ENCODE peak calls at places on chromosomes 6 and 20, in eight cellular contexts. I is GM23338; E is mesendoderm; Q is tibial nerve; F is naive thymus-derived CD4-positive, alpha-beta T cell; X is fibroblast of lung; G is aorta; O is CD4-positive, CD25-positive, alpha-beta regulatory T cell. U is an unnamed sample.

GRCh38 chr20:63435552-63435951 is 36.9 kb downstream of the KCNQ2 start:
- DNase-seq in I (no peak), E (no peak), Q (no peak), F (no peak), X (no peak), G (no peak), O (no peak), U (no peak)

GRCh38 chr6:22766979-22767378 is 197.6 kb downstream of the HDGFL1 start:
- DNase-seq in I (no peak), E (no peak), Q (no peak), F (no peak), X (no peak), G (no peak), O (no peak), U (no peak)

GRCh38 chr6:114304304-114304887 is 38.4 kb downstream of the HS3ST5 start:
- DNase-seq in I (peak; percentile 50), E (no peak), Q (no peak), F (no peak), X (peak; percentile 48), G (no peak), O (no peak), U (no peak)

GRCh38 chr6:2582268-2582667 is 168.5 kb downstream of the MYLK4 start:
- DNase-seq in I (no peak), E (no peak), Q (no peak), F (no peak), X (no peak), G (no peak), O (no peak), U (no peak)

GRCh38 chr6:163572612-163573011 is 158.1 kb downstream of the QKI start:
- DNase-seq in I (peak; percentile 53), E (peak; percentile 96), Q (no peak), F (no peak), X (no peak), G (no peak), O (no peak), U (no peak)

GRCh38 chr6:25942561-25943147 is 12.2 kb upstream of the SLC17A2 start:
- DNase-seq in I (peak; percentile 34), E (peak; percentile 49), Q (no peak), F (peak; percentile 36), X (peak; percentile 82), G (no peak), O (peak; percentile 20), U (no peak)

GRCh38 chr20:12177657-12178293 is 260.1 kb downstream of the BTBD3 start:
- DNase-seq in I (no peak), E (no peak), Q (no peak), F (no peak), X (no peak), G (no peak), O (no peak), U (no peak)

GRCh38 chr6:167684276-167685104 is 142.2 kb upstream of the AFDN start:
- DNase-seq in I (peak; percentile 50), E (no peak), Q (no peak), F (no peak), X (no peak), G (no peak), O (no peak), U (no peak)

GRCh38 chr6:157096522-157096921 is 226.8 kb downstream of the TMEM242 start:
- DNase-seq in I (no peak), E (no peak), Q (no peak), F (no peak), X (no peak), G (no peak), O (no peak), U (no peak)

GRCh38 chr6:13766201-13766634 is 48.1 kb downstream of the MCUR1 start:
- DNase-seq in I (no peak), E (no peak), Q (no peak), F (no peak), X (peak; percentile 63), G (no peak), O (no peak), U (no peak)

GRCh38 chr20:25407311-25408169 is at the start of gene GINS1:
- DNase-seq in I (peak; percentile 99), E (peak; percentile 98), Q (peak; percentile 69), F (peak; percentile 69), X (peak; percentile 85), G (peak; percentile 94), O (peak; percentile 69), U (peak; percentile 72)

GRCh38 chr20:59013031-59013951 is 5.9 kb upstream of the TUBB1 start:
- DNase-seq in I (no peak), E (no peak), Q (no peak), F (no peak), X (no peak), G (peak; percentile 57), O (no peak), U (no peak)

GRCh38 chr6:116971959-116972358 is 94.9 kb downstream of the RFX6 start:
- DNase-seq in I (peak; percentile 68), E (peak; percentile 60), Q (no peak), F (no peak), X (peak; percentile 46), G (no peak), O (no peak), U (no peak)

GRCh38 chr6:108531332-108531731 is 29.4 kb upstream of the FOXO3 start:
- DNase-seq in I (peak; percentile 55), E (peak; percentile 34), Q (no peak), F (no peak), X (no peak), G (no peak), O (no peak), U (no peak)

GRCh38 chr6:62283828-62284411 is 2.1 kb downstream of the KHDRBS2 start:
- DNase-seq in I (peak; percentile 60), E (peak; percentile 61), Q (peak; percentile 55), F (no peak), X (peak; percentile 1), G (no peak), O (no peak), U (no peak)

GRCh38 chr6:56770011-56770520 is 127.4 kb upstream of the DST start:
- DNase-seq in I (no peak), E (no peak), Q (no peak), F (no peak), X (peak; percentile 50), G (no peak), O (no peak), U (no peak)

GRCh38 chr6:73652637-73653570 is 888 bp downstream of the SLC17A5 start:
- DNase-seq in I (peak; percentile 85), E (peak; percentile 89), Q (peak; percentile 54), F (peak; percentile 74), X (peak; percentile 36), G (peak; percentile 83), O (peak; percentile 77), U (peak; percentile 78)

GRCh38 chr6:43509984-43510826 is at the start of gene LRRC73:
- DNase-seq in I (peak; percentile 82), E (peak; percentile 85), Q (peak; percentile 65), F (peak; percentile 68), X (peak; percentile 77), G (peak; percentile 97), O (peak; percentile 75), U (peak; percentile 68)

GRCh38 chr20:46564241-46564957 is 13.9 kb upstream of the OCSTAMP start:
- DNase-seq in I (no peak), E (no peak), Q (no peak), F (no peak), X (no peak), G (no peak), O (no peak), U (no peak)

GRCh38 chr20:57583289-57584257 is 22.7 kb downstream of the PCK1 start:
- DNase-seq in I (no peak), E (no peak), Q (no peak), F (no peak), X (no peak), G (peak; percentile 41), O (no peak), U (no peak)

GRCh38 chr20:57582029-57582378 is 21.1 kb downstream of the PCK1 start:
- DNase-seq in I (no peak), E (no peak), Q (no peak), F (no peak), X (no peak), G (peak; percentile 60), O (no peak), U (no peak)

GRCh38 chr20:57581202-57582028 is 20.5 kb downstream of the PCK1 start:
- DNase-seq in I (no peak), E (no peak), Q (peak; percentile 32), F (no peak), X (no peak), G (peak; percentile 35), O (no peak), U (no peak)

GRCh38 chr20:57580478-57581201 is 19.7 kb downstream of the PCK1 start:
- DNase-seq in I (no peak), E (no peak), Q (no peak), F (no peak), X (no peak), G (peak; percentile 61), O (no peak), U (no peak)

DNA sequence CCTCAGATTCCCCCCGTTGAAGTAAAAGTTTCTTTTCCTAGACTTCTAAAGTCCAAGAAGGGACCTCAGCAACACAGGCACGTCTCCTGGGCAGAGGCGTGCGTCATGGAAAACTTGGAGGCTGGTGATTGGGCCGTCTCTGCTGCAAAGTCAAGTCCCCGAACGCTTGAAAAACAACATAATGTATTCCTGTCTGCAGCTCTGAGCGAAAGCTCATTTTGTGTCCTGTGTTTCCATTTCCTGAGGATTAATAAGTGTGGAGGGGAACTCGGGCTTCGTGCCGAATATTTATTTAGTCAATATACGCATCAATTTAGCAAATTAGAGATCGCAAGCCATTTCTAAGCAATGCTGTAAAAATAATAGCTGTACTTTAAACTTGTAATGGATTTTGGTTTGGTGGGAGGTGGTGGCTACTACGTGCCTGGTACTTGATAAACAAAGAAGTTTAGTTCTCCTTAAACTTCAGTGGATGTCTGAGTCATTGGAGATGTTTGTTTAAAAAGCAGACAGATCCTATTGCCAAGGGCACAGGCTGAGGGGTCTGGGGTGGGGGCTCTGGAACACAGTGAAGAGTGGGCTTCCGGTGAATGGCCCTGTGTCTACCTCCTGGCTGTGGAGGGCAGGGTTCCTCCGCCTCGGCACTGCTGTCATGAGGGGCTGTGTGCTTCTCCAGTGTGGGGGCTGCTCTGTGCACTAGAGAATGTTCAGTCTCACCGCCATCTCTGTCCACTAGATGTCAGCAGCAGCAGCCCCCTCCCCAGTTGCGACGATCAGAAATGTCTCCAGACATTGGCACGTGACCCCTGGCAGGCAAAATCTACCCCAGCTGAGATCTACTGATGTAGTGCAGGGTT is 21.8 kb downstream of the PCK1 start:
- DNase-seq in I (peak; percentile 67), E (peak; percentile 56), Q (peak; percentile 79), F (no peak), X (peak; percentile 46), G (peak; percentile 87), O (no peak), U (no peak)
- H3K27ac ChIP-seq in I (no peak overlapping the region), E (no peak overlapping the region), Q (peak overlapping the region; percentile 55), F (no peak overlapping the region), X (no peak overlapping the region), G (peak overlapping the region; percentile 39), O (no peak overlapping the region), U (no peak overlapping the region)

GRCh38 chr6:89385846-89386245 is 26.2 kb downstream of the RRAGD start:
- DNase-seq in I (no peak), E (no peak), Q (no peak), F (no peak), X (no peak), G (no peak), O (no peak), U (no peak)
- H3K4me1 ChIP-seq in I (no peaks in the 10 kb centered on the region), E (peaks cover 3% of the 10 kb centered on the region), Q (no peaks in the 10 kb centered on the region), F (no peaks in the 10 kb centered on the region), X (no peaks in the 10 kb centered on the region), G (no peaks in the 10 kb centered on the region), O (no peaks in the 10 kb centered on the region), U (no peaks in the 10 kb centered on the region)

GRCh38 chr6:28544211-28544610 is 18.5 kb downstream of the GPX5 start:
- DNase-seq in I (peak; percentile 63), E (peak; percentile 57), Q (no peak), F (no peak), X (peak; percentile 4), G (no peak), O (no peak), U (no peak)
- H3K27ac ChIP-seq in I (no peak overlapping the region), E (peak overlapping the region; percentile 48), Q (no peak overlapping the region), F (peak overlapping the region; percentile 43), X (no peak overlapping the region), G (no peak overlapping the region), O (no peak overlapping the region), U (no peak overlapping the region)

GRCh38 chr6:152356016-152356415 is 281.1 kb downstream of the SYNE1 start:
- DNase-seq in I (no peak), E (no peak), Q (no peak), F (no peak), X (no peak), G (no peak), O (no peak), U (no peak)
- H3K4me1 ChIP-seq in I (no peaks in the 10 kb centered on the region), E (no peaks in the 10 kb centered on the region), Q (no peaks in the 10 kb centered on the region), F (no peaks in the 10 kb centered on the region), X (no peaks in the 10 kb centered on the region), G (no peaks in the 10 kb centered on the region), O (no peaks in the 10 kb centered on the region), U (no peaks in the 10 kb centered on the region)

U was measured in CD8-positive, alpha-beta T cell.